ENCODE peak calls at places on chromosomes 2 and 18, in eight cellular contexts. H is thyroid gland, R is cardiac muscle cell, C is astrocyte of the cerebellum, A is GM23338, O is fibroblast of lung, X is choroid plexus epithelial cell, V is tibial artery. P is an unnamed sample.

GRCh38 chr18:35028556-35028955 is 12.7 kb upstream of the MAPRE2 start:
- DNase-seq in C (no peak), H (no peak), X (no peak), A (no peak), O (peak), R (no peak), V (no peak), P (peak)

GRCh38 chr2:31558401-31559295 is 22.1 kb downstream of the SRD5A2 start:
- DNase-seq in A (no peak), C (no peak), V (no peak), H (no peak), O (peak), X (peak), R (no peak), P (peak)

GRCh38 chr2:146982393-146982846 is 862.4 kb upstream of the ACVR2A start:
- DNase-seq in A (no peak), O (peak), R (no peak), X (peak), V (peak), C (peak), H (peak), P (peak)

GRCh38 chr2:133025004-133025403 is 355.0 kb upstream of the LYPD1 start:
- DNase-seq in A (no peak), H (no peak), C (no peak), O (no peak), R (no peak), X (no peak), V (no peak), P (no peak)

GRCh38 chr2:8249191-8249590 is 432.7 kb upstream of the ID2 start:
- DNase-seq in R (no peak), X (no peak), C (no peak), H (no peak), V (peak), A (no peak), O (no peak), P (peak)

GRCh38 chr2:3483227-3483985 is 35.9 kb downstream of the ADI1 start:
- DNase-seq in C (no peak), X (peak), R (peak), H (peak), A (peak), V (no peak), O (peak), P (peak)

GRCh38 chr18:71327443-71328120 is 1038.7 kb downstream of the SOCS6 start:
- DNase-seq in A (no peak), C (no peak), R (no peak), V (no peak), H (no peak), X (peak), O (no peak), P (no peak)

GRCh38 chr2:230762317-230762896 is 49.8 kb downstream of the CAB39 start:
- DNase-seq in R (peak), A (peak), X (peak), O (peak), H (no peak), V (no peak), C (no peak), P (no peak)

GRCh38 chr2:140354544-140354943 is 1574.4 kb upstream of the NXPH2 start:
- DNase-seq in O (no peak), H (no peak), R (no peak), C (no peak), A (peak), V (no peak), X (no peak), P (no peak)

GRCh38 chr2:136381722-136382633 is 264.0 kb upstream of the CXCR4 start:
- DNase-seq in C (no peak), X (no peak), V (no peak), O (no peak), R (no peak), H (no peak), A (no peak), P (no peak)

GRCh38 chr2:236941106-236941505 is 144.6 kb upstream of the COPS8 start:
- DNase-seq in A (no peak), O (no peak), R (no peak), H (no peak), X (no peak), V (no peak), C (no peak), P (no peak)

GRCh38 chr18:46073474-46074331 is 1.6 kb upstream of the PSTPIP2 start:
- DNase-seq in R (peak), H (peak), X (peak), A (peak), C (peak), O (peak), V (no peak), P (peak)

GRCh38 chr2:57693177-57693576 is 353.4 kb upstream of the VRK2 start:
- DNase-seq in O (no peak), X (no peak), H (no peak), C (no peak), A (no peak), V (no peak), R (no peak), P (no peak)

GRCh38 chr18:22946841-22947240 is 13.7 kb downstream of the RBBP8 start:
- DNase-seq in H (no peak), R (no peak), C (no peak), O (no peak), V (no peak), X (peak), A (no peak), P (peak)

GRCh38 chr2:226680674-226681073 is 118.9 kb downstream of the IRS1 start:
- DNase-seq in H (no peak), V (no peak), O (no peak), A (no peak), C (no peak), X (no peak), R (no peak), P (no peak)

GRCh38 chr2:172100080-172101007 is 2.4 kb downstream of the DLX2 start:
- DNase-seq in A (peak), O (no peak), R (no peak), V (no peak), X (no peak), C (no peak), H (no peak), P (no peak)
- H3K4me3 ChIP-seq in A (peak), O (no peak), R (peak), V (no peak), X (peak), C (no peak), H (no peak), P (peak)

GRCh38 chr2:35343135-35343534 is 1012.4 kb upstream of the CRIM1 start:
- DNase-seq in O (no peak), R (no peak), A (peak), H (no peak), C (no peak), X (no peak), V (no peak), P (no peak)
- TF ChIP-seq CTCF in O (no peak), R (no peak), A (peak), H (no peak), C (peak), X (no peak), V (no peak), P (no peak)

GRCh38 chr18:25230658-25231326 is 121.2 kb downstream of the ZNF521 start:
- DNase-seq in V (peak), O (peak), R (no peak), A (no peak), X (peak), C (peak), H (peak), P (peak)
- H3K4me3 ChIP-seq in V (peak), O (peak), R (no peak), A (no peak), X (no peak), C (no peak), H (no peak), P (peak)

GRCh38 chr18:12307251-12307736 is 747 bp upstream of the TUBB6 start:
- DNase-seq in C (peak), V (peak), O (peak), H (peak), R (peak), A (peak), X (peak), P (peak)
- TF ChIP-seq CTCF in C (peak), V (no peak), O (peak), H (no peak), R (peak), A (no peak), X (peak), P (peak)

GRCh38 chr18:55351220-55351619 is 236.8 kb downstream of the TCF4 start:
- DNase-seq in H (no peak), R (no peak), A (no peak), V (no peak), C (no peak), X (no peak), O (no peak), P (peak)
- H3K4me3 ChIP-seq in H (no peak), R (no peak), A (no peak), V (no peak), C (no peak), X (no peak), O (no peak), P (no peak)

GRCh38 chr2:238274152-238274865 is 14.1 kb downstream of the PER2 start:
- DNase-seq in V (no peak), X (no peak), C (no peak), R (no peak), O (no peak), H (no peak), A (no peak), P (no peak)

GRCh38 chr2:238278626-238279323 is 9.6 kb downstream of the PER2 start:
- DNase-seq in V (no peak), H (peak), A (no peak), R (no peak), C (no peak), O (no peak), X (no peak), P (no peak)

GRCh38 chr2:238279324-238279682 is 9.1 kb downstream of the PER2 start:
- DNase-seq in X (no peak), C (no peak), R (no peak), V (no peak), A (no peak), H (no peak), O (no peak), P (no peak)

GRCh38 chr2:238280083-238280816 is 8.2 kb downstream of the PER2 start:
- DNase-seq in V (no peak), X (no peak), C (no peak), O (no peak), A (no peak), R (no peak), H (no peak), P (no peak)

GRCh38 chr2:238277695-238278094 is 10.7 kb downstream of the PER2 start:
- DNase-seq in C (no peak), A (peak), O (no peak), X (no peak), V (no peak), H (no peak), R (no peak), P (no peak)
- TF ChIP-seq CTCF in C (peak), A (peak), O (no peak), X (peak), V (no peak), H (no peak), R (no peak), P (no peak)

P was measured in AG10803.